ENCODE peak calls at places on chromosomes 7 and 10, in nine cellular contexts. E is ovary; M is CD4-positive, alpha-beta memory T cell; R is psoas muscle; I is uterus; C is body of pancreas; S is IMR-90; U is tibial artery; K is CD8-positive, alpha-beta memory T cell. F is an unnamed sample. For H3K36me3, the result is how much of the 10 kb centered on the place peaks cover.

GRCh38 chr10:98517672-98518071 is 70.9 kb upstream of the HPS1 start:
- DNase-seq in E (no peak), U (no peak), I (no peak), C (no peak), R (no peak), M (no peak), S (no peak), K (no peak), F (no peak)

GRCh38 chr7:69431626-69432025 is 166.6 kb upstream of the AUTS2 start:
- DNase-seq in R (no peak), K (no peak), C (no peak), S (no peak), U (no peak), E (no peak), M (no peak), I (no peak), F (no peak)

GRCh38 chr7:150383710-150384397 is 4.7 kb downstream of the ZNF775 start:
- DNase-seq in M (no peak), I (no peak), C (no peak), E (no peak), K (no peak), U (no peak), S (no peak), R (no peak), F (no peak)

GRCh38 chr10:28008054-28008453 is 9.2 kb upstream of the ODAD2 start:
- DNase-seq in K (no peak), E (no peak), M (no peak), R (no peak), C (no peak), I (no peak), U (no peak), S (peak), F (no peak)

GRCh38 chr7:24669971-24670591 is 87.2 kb downstream of the GSDME start:
- DNase-seq in I (no peak), R (no peak), S (no peak), M (no peak), E (no peak), U (no peak), K (no peak), C (no peak), F (no peak)

GRCh38 chr10:110032801-110033723 is 25.3 kb downstream of the ADD3 start:
- DNase-seq in S (no peak), I (no peak), M (no peak), E (no peak), R (no peak), C (peak), K (no peak), U (no peak), F (no peak)

GRCh38 chr7:135733603-135734342 is 5.8 kb upstream of the SLC13A4 start:
- DNase-seq in U (no peak), E (no peak), K (no peak), I (no peak), M (no peak), C (no peak), R (no peak), S (no peak), F (no peak)

GRCh38 chr7:151930695-151931094 is 25.6 kb upstream of the GALNTL5 start:
- DNase-seq in I (no peak), S (no peak), C (no peak), K (no peak), R (no peak), M (no peak), E (no peak), U (no peak), F (no peak)

GRCh38 chr10:88782222-88782621 is 20.3 kb upstream of the LIPM start:
- DNase-seq in C (no peak), R (no peak), U (no peak), E (no peak), I (no peak), M (no peak), K (no peak), S (no peak), F (no peak)

GRCh38 chr7:94974436-94974835 is 67.0 kb downstream of the PPP1R9A start:
- DNase-seq in S (no peak), R (no peak), K (no peak), E (no peak), M (no peak), C (no peak), U (no peak), I (no peak), F (no peak)

GRCh38 chr7:114647518-114647917 is 232.9 kb downstream of the FOXP2 start:
- DNase-seq in M (no peak), S (no peak), R (no peak), C (no peak), E (no peak), I (no peak), K (no peak), U (no peak), F (no peak)

GRCh38 chr10:110502851-110503301 is 5.2 kb downstream of the DUSP5 start:
- DNase-seq in S (peak), R (no peak), I (peak), U (peak), M (peak), K (no peak), E (peak), C (no peak), F (peak)

GRCh38 chr10:32142646-32143045 is 86.4 kb upstream of the KIF5B start:
- DNase-seq in I (no peak), U (no peak), M (no peak), K (no peak), C (no peak), S (peak), E (no peak), R (no peak), F (no peak)

GRCh38 chr7:102260856-102261255 is 25.8 kb upstream of the SH2B2 start:
- DNase-seq in S (peak), E (peak), M (no peak), R (no peak), I (peak), C (no peak), U (no peak), K (no peak), F (no peak)

GRCh38 chr10:110141185-110141584 is 66.2 kb upstream of the MXI1 start:
- DNase-seq in S (peak), M (no peak), K (no peak), I (no peak), C (no peak), R (no peak), U (no peak), E (no peak), F (no peak)

GRCh38 chr10:11758527-11759236 is 16.5 kb downstream of the ECHDC3 start:
- DNase-seq in S (no peak), U (no peak), K (no peak), I (peak), M (no peak), R (no peak), E (no peak), C (no peak), F (no peak)

GRCh38 chr10:23786594-23786993 is 347.7 kb downstream of the OTUD1 start:
- DNase-seq in M (no peak), C (no peak), E (no peak), R (no peak), I (no peak), K (no peak), U (no peak), S (no peak), F (no peak)

GRCh38 chr10:10662720-10663467 is 354.8 kb upstream of the CELF2 start:
- DNase-seq in E (peak), S (no peak), K (no peak), U (no peak), I (no peak), M (no peak), C (no peak), R (no peak), F (no peak)

GRCh38 chr10:14236341-14236740 is 94.4 kb downstream of the FRMD4A start:
- DNase-seq in U (no peak), M (no peak), R (no peak), E (no peak), S (no peak), K (no peak), C (no peak), I (no peak), F (no peak)

GRCh38 chr7:66348531-66348930 is 143.4 kb downstream of the TPST1 start:
- DNase-seq in R (no peak), C (no peak), K (no peak), U (no peak), I (no peak), E (no peak), M (no peak), S (no peak), F (no peak)

GRCh38 chr10:110034596-110034995 is 26.8 kb downstream of the ADD3 start:
- DNase-seq in S (peak), E (no peak), R (no peak), M (no peak), U (no peak), I (no peak), C (no peak), K (no peak), F (no peak)

GRCh38 chr7:4830176-4830575 is 31.7 kb downstream of the PAPOLB start:
- DNase-seq in C (peak), R (peak), E (no peak), S (peak), I (peak), K (peak), U (peak), M (peak), F (peak)

GRCh38 chr7:30970594-30971094 is 6.9 kb downstream of the GHRHR start:
- DNase-seq in R (no peak), U (no peak), S (no peak), I (no peak), E (no peak), M (no peak), C (no peak), K (no peak), F (no peak)

GRCh38 chr10:5547934-5548660 is 23.3 kb downstream of the CALML3 start:
- DNase-seq in I (no peak), S (no peak), E (no peak), K (no peak), U (no peak), R (peak), M (no peak), C (no peak), F (no peak)

GRCh38 chr7:42645906-42646305 is 266.0 kb downstream of the C7orf25 start:
- DNase-seq in S (no peak), E (no peak), C (no peak), I (no peak), R (no peak), U (no peak), K (no peak), M (no peak), F (no peak)

GRCh38 chr7:51666261-51666660 is 349.7 kb upstream of the COBL start:
- DNase-seq in E (no peak), K (no peak), M (no peak), S (no peak), U (no peak), R (no peak), C (no peak), I (no peak), F (no peak)

GRCh38 chr10:117640406-117640805 is 97.9 kb downstream of the EMX2 start:
- DNase-seq in I (no peak), K (no peak), E (no peak), M (no peak), S (no peak), C (no peak), R (no peak), U (no peak), F (no peak)

GRCh38 chr7:128176696-128177095 is 64.4 kb upstream of the LEP start:
- DNase-seq in K (no peak), R (no peak), C (no peak), M (no peak), I (no peak), E (no peak), S (no peak), U (no peak), F (no peak)

GRCh38 chr10:17716161-17716560 is 35.8 kb upstream of the TMEM236 start:
- DNase-seq in K (no peak), U (no peak), S (no peak), E (no peak), M (no peak), I (no peak), R (no peak), C (no peak), F (no peak)

GRCh38 chr10:17713133-17713532 is 38.9 kb upstream of the TMEM236 start:
- DNase-seq in E (no peak), I (no peak), M (no peak), U (no peak), S (no peak), R (no peak), C (no peak), K (no peak), F (no peak)

GRCh38 chr10:17712053-17712452 is 39.9 kb upstream of the TMEM236 start:
- DNase-seq in M (no peak), K (no peak), I (no peak), S (no peak), C (no peak), R (no peak), E (no peak), U (no peak), F (no peak)

GRCh38 chr10:17710181-17710580 is 41.8 kb upstream of the TMEM236 start:
- DNase-seq in R (no peak), M (no peak), E (no peak), K (no peak), C (no peak), I (no peak), S (no peak), U (no peak), F (no peak)

DNA sequence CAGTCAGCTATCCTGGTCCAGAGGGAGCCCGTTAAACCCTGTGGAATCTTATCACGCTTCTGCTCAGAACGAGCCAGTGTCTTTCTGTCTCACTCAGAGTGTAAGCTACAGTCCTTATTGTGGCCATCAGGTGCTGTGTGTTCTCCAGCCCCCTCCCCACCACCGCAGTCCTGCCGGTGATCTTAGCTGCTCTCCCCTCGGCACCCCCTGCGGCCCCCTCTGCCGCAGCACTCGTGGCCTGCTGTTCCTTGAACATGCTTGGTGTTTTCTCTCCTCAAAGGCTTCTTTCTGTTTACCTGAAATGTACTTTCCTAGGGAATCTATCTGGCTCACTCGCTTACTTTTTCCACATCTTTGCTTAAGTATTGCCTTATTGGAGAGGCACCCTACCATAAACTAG is 38.2 kb upstream of the TMEM236 start:
- DNase-seq in E (no peak), C (no peak), I (no peak), R (no peak), S (no peak), U (no peak), M (no peak), K (no peak), F (no peak)
- H3K36me3 ChIP-seq in E (under half), C (under half), I (under half), R (half or more), S (under half), U (under half), M (half or more), K (under half), F (under half)

GRCh38 chr10:103839513-103839864 is 15.9 kb downstream of the SH3PXD2A start:
- DNase-seq in C (no peak), E (no peak), S (no peak), U (no peak), K (no peak), M (no peak), I (no peak), R (no peak), F (no peak)
- H3K4me3 ChIP-seq in C (no peak), E (no peak), S (no peak), U (no peak), K (no peak), M (no peak), I (no peak), R (peak), F (no peak)

GRCh38 chr7:103325744-103326143 is 18.8 kb downstream of the DNAJC2 start:
- DNase-seq in C (no peak), M (no peak), I (no peak), U (no peak), E (no peak), R (no peak), S (no peak), K (no peak), F (no peak)
- H3K36me3 ChIP-seq in C (under half), M (under half), I (under half), U (half or more), E (under half), R (half or more), S (under half), K (under half), F (under half)

GRCh38 chr10:114715171-114715670 is 57.1 kb upstream of the ABLIM1 start:
- DNase-seq in I (no peak), R (no peak), U (no peak), E (no peak), C (no peak), M (no peak), S (peak), K (no peak), F (no peak)

GRCh38 chr10:114713525-114713924 is 55.5 kb upstream of the ABLIM1 start:
- DNase-seq in M (no peak), R (no peak), I (no peak), E (no peak), S (no peak), K (no peak), C (no peak), U (no peak), F (no peak)

GRCh38 chr10:114716811-114717404 is 58.8 kb upstream of the ABLIM1 start:
- DNase-seq in M (no peak), R (no peak), U (no peak), S (peak), K (no peak), C (no peak), E (no peak), I (no peak), F (no peak)

GRCh38 chr10:114711487-114712250 is 53.6 kb upstream of the ABLIM1 start:
- DNase-seq in S (no peak), K (no peak), C (no peak), R (no peak), M (no peak), I (no peak), U (no peak), E (no peak), F (no peak)

GRCh38 chr10:114714281-114714741 is 56.2 kb upstream of the ABLIM1 start:
- DNase-seq in C (no peak), K (no peak), U (no peak), R (no peak), M (no peak), I (no peak), E (no peak), S (peak), F (no peak)
- H3K4me3 ChIP-seq in C (no peak), K (no peak), U (no peak), R (no peak), M (no peak), I (no peak), E (no peak), S (no peak), F (no peak)

GRCh38 chr7:130917669-130918128 is 183.7 kb upstream of the KLF14 start:
- DNase-seq in S (peak), M (no peak), K (no peak), R (no peak), C (no peak), E (no peak), I (no peak), U (no peak), F (no peak)
- H3K36me3 ChIP-seq in S (under half), M (under half), K (under half), R (under half), C (under half), E (under half), I (under half), U (under half), F (under half)

GRCh38 chr7:50317697-50318640 is 13.5 kb downstream of the IKZF1 start:
- DNase-seq in U (no peak), M (no peak), C (no peak), S (no peak), R (no peak), K (peak), E (no peak), I (no peak), F (no peak)
- H3K4me3 ChIP-seq in U (no peak), M (peak), C (no peak), S (no peak), R (no peak), K (peak), E (no peak), I (no peak), F (peak)

DNA sequence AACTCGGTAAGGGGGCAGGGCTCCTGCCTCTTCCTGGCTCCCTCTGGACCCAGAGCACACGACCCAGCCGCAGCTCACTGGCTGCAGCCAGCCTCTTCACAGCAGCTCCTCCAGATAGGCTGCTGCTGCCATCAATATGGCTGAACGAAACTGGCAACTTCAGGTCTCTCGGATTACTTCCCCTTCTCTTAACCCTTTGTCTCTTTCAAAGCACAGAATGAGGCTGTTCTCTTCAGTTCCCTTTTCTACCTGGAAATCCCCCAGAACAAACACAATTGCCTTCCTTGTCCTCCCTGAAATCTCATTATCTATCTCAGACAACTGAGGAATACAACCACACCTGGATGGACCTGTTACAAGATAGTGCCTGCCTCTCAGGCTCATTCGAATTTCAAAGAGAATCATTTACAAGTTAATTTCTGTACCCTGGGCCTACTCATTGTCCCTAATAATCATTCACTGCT is 193.4 kb upstream of the MBL2 start:
- DNase-seq in R (no peak), C (no peak), I (no peak), K (no peak), E (no peak), S (no peak), M (no peak), U (no peak), F (peak)
- H3K36me3 ChIP-seq in R (under half), C (under half), I (under half), K (under half), E (under half), S (under half), M (under half), U (under half), F (under half)

GRCh38 chr10:133337079-133337725 is 506 bp upstream of the CALY start:
- DNase-seq in U (no peak), R (peak), C (no peak), I (no peak), M (no peak), K (no peak), E (no peak), S (no peak), F (no peak)

GRCh38 chr10:133336131-133337078 is at the start of gene CALY:
- DNase-seq in S (no peak), K (peak), E (peak), R (peak), U (no peak), I (no peak), C (no peak), M (peak), F (peak)

GRCh38 chr10:133334495-133335237 is 2.0 kb downstream of the CALY start:
- DNase-seq in S (no peak), C (no peak), M (no peak), E (no peak), U (no peak), R (peak), I (no peak), K (peak), F (no peak)

GRCh38 chr10:133332936-133333699 is 3.6 kb downstream of the CALY start:
- DNase-seq in K (no peak), R (peak), I (no peak), S (no peak), C (no peak), E (no peak), U (no peak), M (no peak), F (no peak)

GRCh38 chr10:133335238-133336122 is 1.2 kb downstream of the CALY start:
- DNase-seq in R (peak), M (peak), C (peak), S (peak), I (peak), U (no peak), E (peak), K (peak), F (no peak)
- H3K4me3 ChIP-seq in R (peak), M (peak), C (no peak), S (peak), I (peak), U (peak), E (peak), K (peak), F (peak)

GRCh38 chr10:79353000-79353406 is 5.7 kb downstream of the PPIF start:
- DNase-seq in I (no peak), K (no peak), E (no peak), M (no peak), C (no peak), U (no peak), S (no peak), R (peak), F (no peak)
- H3K36me3 ChIP-seq in I (under half), K (half or more), E (under half), M (half or more), C (under half), U (under half), S (half or more), R (half or more), F (under half)

F was measured in GM06990.